ENCODE peak calls at places on chromosome 6, in five cellular contexts. One of them, this sample, is unnamed. For H3K36me3, the result is how much of the 10 kb centered on the place peaks cover.

GRCh38 chr6:126204598-126204997 is 135.3 kb upstream of the CENPW start:
- DNase-seq in neuronal stem cell: no peak
- DNase-seq in trophoblast cell: no peak
- DNase-seq in IMR-90: no peak
- DNase-seq in H1: no peak
- DNase-seq in this sample: no peak

GRCh38 chr6:127865108-127865507 is 35.8 kb downstream of the THEMIS start:
- DNase-seq in neuronal stem cell: no peak
- DNase-seq in trophoblast cell: no peak
- DNase-seq in IMR-90: no peak
- DNase-seq in H1: no peak
- DNase-seq in this sample: no peak

GRCh38 chr6:66772785-66773184 is 1065.8 kb upstream of the EYS start:
- DNase-seq in neuronal stem cell: no peak
- DNase-seq in trophoblast cell: no peak
- DNase-seq in IMR-90: no peak
- DNase-seq in H1: no peak
- DNase-seq in this sample: peak

GRCh38 chr6:134787261-134787871 is 162.5 kb downstream of the ALDH8A1 start:
- DNase-seq in neuronal stem cell: no peak
- DNase-seq in trophoblast cell: no peak
- DNase-seq in IMR-90: peak
- DNase-seq in H1: no peak
- DNase-seq in this sample: peak

GRCh38 chr6:41371461-41371991 is 36.1 kb downstream of the NCR2 start:
- DNase-seq in neuronal stem cell: peak
- DNase-seq in trophoblast cell: no peak
- DNase-seq in IMR-90: peak
- DNase-seq in H1: peak
- DNase-seq in this sample: peak

GRCh38 chr6:14286144-14286543 is 168.6 kb downstream of the CD83 start:
- DNase-seq in neuronal stem cell: no peak
- DNase-seq in trophoblast cell: no peak
- DNase-seq in IMR-90: peak
- DNase-seq in H1: peak
- DNase-seq in this sample: no peak

GRCh38 chr6:6125495-6125894 is 118.8 kb upstream of the NRN1 start:
- DNase-seq in neuronal stem cell: no peak
- DNase-seq in trophoblast cell: no peak
- DNase-seq in IMR-90: no peak
- DNase-seq in H1: no peak
- DNase-seq in this sample: no peak

GRCh38 chr6:157853018-157853805 is 30.2 kb downstream of the SNX9 start:
- DNase-seq in neuronal stem cell: no peak
- DNase-seq in trophoblast cell: no peak
- DNase-seq in IMR-90: no peak
- DNase-seq in H1: no peak
- DNase-seq in this sample: no peak

GRCh38 chr6:150670311-150670710 is 70.6 kb downstream of the PLEKHG1 start:
- DNase-seq in neuronal stem cell: no peak
- DNase-seq in trophoblast cell: no peak
- DNase-seq in IMR-90: no peak
- DNase-seq in H1: no peak
- DNase-seq in this sample: no peak

GRCh38 chr6:89985744-89986493 is 91.7 kb downstream of the GJA10 start:
- DNase-seq in neuronal stem cell: peak
- DNase-seq in trophoblast cell: no peak
- DNase-seq in IMR-90: peak
- DNase-seq in H1: no peak
- DNase-seq in this sample: peak

GRCh38 chr6:43308101-43308989 is at the start of gene CRIP3:
- DNase-seq in neuronal stem cell: peak
- DNase-seq in trophoblast cell: no peak
- DNase-seq in IMR-90: no peak
- DNase-seq in H1: peak
- DNase-seq in this sample: peak

GRCh38 chr6:139891471-139891870 is 517.0 kb upstream of the CITED2 start:
- DNase-seq in neuronal stem cell: no peak
- DNase-seq in trophoblast cell: no peak
- DNase-seq in IMR-90: peak
- DNase-seq in H1: no peak
- DNase-seq in this sample: no peak

GRCh38 chr6:144264270-144265060 is 20.7 kb upstream of the UTRN start:
- DNase-seq in neuronal stem cell: no peak
- DNase-seq in trophoblast cell: peak
- DNase-seq in IMR-90: peak
- DNase-seq in H1: no peak
- DNase-seq in this sample: peak

GRCh38 chr6:43444036-43444435 is 11.3 kb downstream of the DLK2 start:
- DNase-seq in neuronal stem cell: no peak
- DNase-seq in trophoblast cell: no peak
- DNase-seq in IMR-90: no peak
- DNase-seq in H1: no peak
- DNase-seq in this sample: no peak

GRCh38 chr6:79909517-79909916 is 37.8 kb downstream of the ELOVL4 start:
- DNase-seq in neuronal stem cell: no peak
- DNase-seq in trophoblast cell: no peak
- DNase-seq in IMR-90: no peak
- DNase-seq in H1: no peak
- DNase-seq in this sample: no peak

GRCh38 chr6:85574932-85575598 is 18.6 kb downstream of the SNX14 start:
- DNase-seq in neuronal stem cell: no peak
- DNase-seq in trophoblast cell: no peak
- DNase-seq in IMR-90: peak
- DNase-seq in H1: no peak
- DNase-seq in this sample: peak

GRCh38 chr6:146358341-146359046 is 185.1 kb upstream of the RAB32 start:
- DNase-seq in neuronal stem cell: no peak
- DNase-seq in trophoblast cell: no peak
- DNase-seq in IMR-90: no peak
- DNase-seq in H1: no peak
- DNase-seq in this sample: peak

GRCh38 chr6:56282391-56282790 is 35.0 kb upstream of the COL21A1 start:
- DNase-seq in neuronal stem cell: no peak
- DNase-seq in trophoblast cell: no peak
- DNase-seq in IMR-90: no peak
- DNase-seq in H1: no peak
- DNase-seq in this sample: no peak

GRCh38 chr6:31125586-31126363 is 5.5 kb upstream of the CDSN start:
- DNase-seq in neuronal stem cell: no peak
- DNase-seq in trophoblast cell: peak
- DNase-seq in IMR-90: peak
- DNase-seq in H1: no peak
- DNase-seq in this sample: peak

GRCh38 chr6:78483546-78483945 is 383.8 kb upstream of the IRAK1BP1 start:
- DNase-seq in neuronal stem cell: no peak
- DNase-seq in trophoblast cell: no peak
- DNase-seq in IMR-90: peak
- DNase-seq in H1: no peak
- DNase-seq in this sample: no peak

GRCh38 chr6:33298773-33299236 is at the start of gene RGL2:
- DNase-seq in neuronal stem cell: no peak
- DNase-seq in trophoblast cell: no peak
- DNase-seq in IMR-90: peak
- DNase-seq in H1: no peak
- DNase-seq in this sample: peak

GRCh38 chr6:145070791-145071190 is 664.5 kb downstream of the EPM2A start:
- DNase-seq in neuronal stem cell: no peak
- DNase-seq in trophoblast cell: peak
- DNase-seq in IMR-90: peak
- DNase-seq in H1: no peak
- DNase-seq in this sample: peak

GRCh38 chr6:52937908-52938307 is 28.4 kb upstream of the GSTA3 start:
- DNase-seq in neuronal stem cell: no peak
- DNase-seq in trophoblast cell: peak
- DNase-seq in IMR-90: no peak
- DNase-seq in H1: no peak
- DNase-seq in this sample: no peak

GRCh38 chr6:17679726-17680125 is 27.0 kb downstream of the NUP153 start:
- DNase-seq in neuronal stem cell: no peak
- DNase-seq in trophoblast cell: peak
- DNase-seq in IMR-90: no peak
- DNase-seq in H1: no peak
- DNase-seq in this sample: no peak

GRCh38 chr6:71288228-71289038 is at the start of gene OGFRL1:
- DNase-seq in neuronal stem cell: peak
- DNase-seq in trophoblast cell: peak
- DNase-seq in IMR-90: peak
- DNase-seq in H1: peak
- DNase-seq in this sample: peak

GRCh38 chr6:80886475-80886874 is 780.0 kb downstream of the BCKDHB start:
- DNase-seq in neuronal stem cell: no peak
- DNase-seq in trophoblast cell: no peak
- DNase-seq in IMR-90: no peak
- DNase-seq in H1: no peak
- DNase-seq in this sample: no peak

GRCh38 chr6:4575724-4576123 is 200.5 kb upstream of the CDYL start:
- DNase-seq in neuronal stem cell: no peak
- DNase-seq in trophoblast cell: no peak
- DNase-seq in IMR-90: peak
- DNase-seq in H1: no peak
- DNase-seq in this sample: peak
- H3K14ac ChIP-seq in neuronal stem cell: no peak
- H3K14ac ChIP-seq in trophoblast cell: no peak
- H3K14ac ChIP-seq in IMR-90: peak
- H3K14ac ChIP-seq in H1: no peak
- H3K14ac ChIP-seq in this sample: no peak

GRCh38 chr6:155311583-155311982 is 2.7 kb downstream of the TFB1M start:
- DNase-seq in neuronal stem cell: no peak
- DNase-seq in trophoblast cell: no peak
- DNase-seq in IMR-90: no peak
- DNase-seq in H1: no peak
- DNase-seq in this sample: no peak

GRCh38 chr6:155306958-155307357 is 7.3 kb downstream of the TFB1M start:
- DNase-seq in neuronal stem cell: no peak
- DNase-seq in trophoblast cell: no peak
- DNase-seq in IMR-90: no peak
- DNase-seq in H1: no peak
- DNase-seq in this sample: no peak

GRCh38 chr6:155311076-155311475 is 3.2 kb downstream of the TFB1M start:
- DNase-seq in neuronal stem cell: no peak
- DNase-seq in trophoblast cell: no peak
- DNase-seq in IMR-90: peak
- DNase-seq in H1: no peak
- DNase-seq in this sample: peak

GRCh38 chr6:155310596-155310995 is 3.7 kb downstream of the TFB1M start:
- DNase-seq in neuronal stem cell: no peak
- DNase-seq in trophoblast cell: no peak
- DNase-seq in IMR-90: peak
- DNase-seq in H1: no peak
- DNase-seq in this sample: peak

GRCh38 chr6:155309150-155309549 is 5.1 kb downstream of the TFB1M start:
- DNase-seq in neuronal stem cell: no peak
- DNase-seq in trophoblast cell: peak
- DNase-seq in IMR-90: peak
- DNase-seq in H1: no peak
- DNase-seq in this sample: peak
- H3K36me3 ChIP-seq in neuronal stem cell: half or more
- H3K36me3 ChIP-seq in trophoblast cell: under half
- H3K36me3 ChIP-seq in IMR-90: under half
- H3K36me3 ChIP-seq in H1: under half
- H3K36me3 ChIP-seq in this sample: under half

DNA sequence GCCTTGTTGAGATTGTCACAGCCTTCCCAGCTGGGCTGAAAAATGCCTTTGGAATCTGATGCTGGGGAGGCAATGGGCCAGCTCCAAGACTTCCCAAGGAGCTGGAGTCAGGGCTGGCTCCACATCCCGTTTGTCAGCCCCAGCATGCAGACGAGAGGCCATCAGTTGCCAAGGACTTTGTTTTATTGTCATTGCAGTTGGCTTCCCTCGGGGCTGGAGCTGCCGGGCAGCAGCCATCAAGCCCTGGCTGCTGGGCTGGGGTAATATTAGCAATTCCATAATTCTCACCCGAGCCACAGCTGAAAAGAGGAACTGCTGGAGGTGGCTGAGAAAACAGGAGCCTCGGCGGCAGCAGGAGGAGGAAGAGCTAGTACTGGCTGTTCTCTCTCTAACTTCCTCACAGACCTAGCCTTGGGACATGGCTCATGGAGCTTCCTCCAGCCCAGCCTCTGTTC is 182.5 kb downstream of the CDC5L start:
- DNase-seq in neuronal stem cell: no peak
- DNase-seq in trophoblast cell: no peak
- DNase-seq in IMR-90: peak
- DNase-seq in H1: no peak
- DNase-seq in this sample: no peak
- H3K14ac ChIP-seq in neuronal stem cell: no peak
- H3K14ac ChIP-seq in trophoblast cell: no peak
- H3K14ac ChIP-seq in IMR-90: no peak
- H3K14ac ChIP-seq in H1: no peak
- H3K14ac ChIP-seq in this sample: no peak

DNA sequence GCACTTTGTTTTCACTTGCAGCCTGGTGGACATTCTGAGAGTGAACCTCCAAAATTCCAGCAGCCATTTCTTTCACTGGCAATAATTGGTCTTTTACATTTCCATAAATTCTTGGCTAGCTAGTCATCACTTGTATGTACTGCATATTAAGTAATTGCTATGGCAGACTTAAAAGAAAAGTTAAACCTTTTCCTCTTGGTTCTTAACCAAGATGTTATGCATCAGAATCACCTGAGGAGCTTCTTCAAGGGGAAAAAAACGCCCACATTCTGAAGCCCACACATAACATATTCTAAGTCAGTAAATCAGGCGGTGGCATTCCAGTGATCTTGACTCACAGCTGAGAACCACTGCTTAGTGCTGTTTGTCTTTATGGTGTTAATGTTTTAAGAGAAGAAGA is 37.0 kb downstream of the CDC40 start:
- DNase-seq in neuronal stem cell: no peak
- DNase-seq in trophoblast cell: no peak
- DNase-seq in IMR-90: peak
- DNase-seq in H1: no peak
- DNase-seq in this sample: peak
- H3K36me3 ChIP-seq in neuronal stem cell: half or more
- H3K36me3 ChIP-seq in trophoblast cell: under half
- H3K36me3 ChIP-seq in IMR-90: under half
- H3K36me3 ChIP-seq in H1: under half
- H3K36me3 ChIP-seq in this sample: under half

DNA sequence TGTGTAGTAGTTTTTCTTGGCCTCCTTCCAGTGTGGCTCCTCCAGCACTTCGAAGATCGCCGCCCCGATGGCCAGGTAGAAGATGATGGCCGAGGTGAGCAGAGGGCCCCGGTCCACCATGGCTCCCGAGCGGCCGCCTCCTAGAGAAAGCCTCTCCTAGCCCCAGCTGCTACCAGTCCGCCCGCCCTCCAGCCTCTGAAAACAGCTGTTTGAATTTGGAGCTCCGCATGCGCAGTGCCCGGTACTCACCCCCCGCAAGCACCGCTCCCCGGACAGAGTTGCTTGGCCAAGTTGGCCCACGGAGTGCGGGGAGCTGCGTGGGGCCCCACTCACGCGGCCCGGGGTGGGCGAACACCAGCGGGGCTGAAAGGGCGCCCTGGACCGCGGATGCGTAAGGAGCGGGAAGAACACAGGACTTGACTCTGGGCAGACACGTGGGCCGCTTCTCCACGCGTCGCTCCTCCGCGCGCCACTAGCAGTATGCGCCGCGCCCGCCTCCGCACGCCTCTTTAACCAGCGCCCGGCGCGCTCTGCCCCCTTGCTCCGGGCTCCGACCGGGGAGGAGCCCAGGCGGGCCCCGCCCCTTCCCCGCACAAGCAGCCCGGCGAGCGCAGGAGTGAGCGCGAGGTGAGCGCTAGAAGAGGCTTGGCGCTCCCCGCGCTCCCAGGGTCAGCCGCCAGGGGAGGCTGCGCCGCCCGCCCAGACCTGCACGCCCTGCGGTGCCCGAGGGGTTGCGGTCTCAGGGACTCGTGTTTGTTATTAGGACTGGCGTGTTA is at the start of gene KCNK5:
- DNase-seq in neuronal stem cell: peak
- DNase-seq in trophoblast cell: peak
- DNase-seq in IMR-90: peak
- DNase-seq in H1: peak
- DNase-seq in this sample: peak
- H3K14ac ChIP-seq in neuronal stem cell: peak
- H3K14ac ChIP-seq in trophoblast cell: peak
- H3K14ac ChIP-seq in IMR-90: no peak
- H3K14ac ChIP-seq in H1: no peak
- H3K14ac ChIP-seq in this sample: no peak

This sample was measured in mesenchymal stem cell.